ENCODE peak calls at places on chromosomes 4 and X, in seven cellular contexts. M, L, K, D, A, N and T are unnamed samples.

GRCh38 chrX:90040807-90041206 is 119.1 kb downstream of the TGIF2LX start:
- DNase-seq in D (no peak), A (no peak), K (no peak), M (no peak), L (peak), N (no peak), T (no peak)

GRCh38 chr4:8698341-8699062 is 105.9 kb downstream of the CPZ start:
- DNase-seq in D (no peak), K (no peak), A (no peak), L (no peak), M (no peak), N (peak), T (no peak)

GRCh38 chr4:88752754-88753153 is 55.1 kb upstream of the NAP1L5 start:
- DNase-seq in L (no peak), N (no peak), K (no peak), A (no peak), M (no peak), D (no peak), T (no peak)

GRCh38 chr4:77488882-77489281 is 116.7 kb upstream of the CXCL13 start:
- DNase-seq in N (no peak), L (no peak), K (no peak), D (no peak), M (no peak), A (no peak), T (no peak)

GRCh38 chr4:184450743-184451142 is 23.6 kb downstream of the IRF2 start:
- DNase-seq in N (no peak), M (no peak), A (no peak), D (no peak), L (no peak), K (no peak), T (no peak)

GRCh38 chr4:1160351-1160750 is 12.0 kb downstream of the SPON2 start:
- DNase-seq in D (no peak), A (no peak), L (no peak), K (no peak), N (no peak), M (no peak), T (no peak)

GRCh38 chr4:11614426-11614825 is 185.7 kb upstream of the HS3ST1 start:
- DNase-seq in K (no peak), L (no peak), N (no peak), A (no peak), M (peak), D (no peak), T (no peak)

GRCh38 chr4:165194368-165194767 is 13.0 kb upstream of the KLHL2 start:
- DNase-seq in M (no peak), A (no peak), D (no peak), N (no peak), L (no peak), K (no peak), T (no peak)

GRCh38 chrX:28910501-28910900 is 323.3 kb downstream of the IL1RAPL1 start:
- DNase-seq in K (no peak), A (no peak), D (no peak), M (no peak), L (no peak), N (no peak), T (no peak)

GRCh38 chr4:73608677-73609594 is 11.3 kb downstream of the RASSF6 start:
- DNase-seq in L (peak), A (no peak), M (peak), D (no peak), N (no peak), K (no peak), T (no peak)